ENCODE peak calls at places on chromosomes 7 and 10, in ten cellular contexts. Y is tibial artery, L is right atrium auricular region, M is esophagus squamous epithelium, H is Peyer's patch, X is transverse colon, V is body of pancreas, N is sigmoid colon, E is colonic mucosa, I is endothelial cell of umbilical vein. W is an unnamed sample.

GRCh38 chr10:13485623-13486022 is 43.2 kb downstream of the BEND7 start:
- DNase-seq in Y (no peak), L (no peak), M (no peak), H (no peak), X (no peak), V (no peak), N (no peak), E (no peak), I (peak; percentile 6), W (no peak)

GRCh38 chr10:28411648-28412047 is 108.8 kb upstream of the MPP7 start:
- DNase-seq in Y (no peak), L (no peak), M (no peak), H (no peak), X (no peak), V (no peak), N (no peak), E (no peak), I (no peak), W (no peak)

GRCh38 chr10:80155696-80156215 is 23.2 kb downstream of the PLAC9 start:
- DNase-seq in Y (no peak), L (no peak), M (no peak), H (no peak), X (no peak), V (no peak), N (no peak), E (no peak), I (no peak), W (no peak)

GRCh38 chr10:119371704-119372663 is 164.6 kb downstream of the GRK5 start:
- DNase-seq in Y (no peak), L (no peak), M (no peak), H (peak; percentile 14), X (no peak), V (no peak), N (no peak), E (no peak), I (peak; percentile 6), W (no peak)

GRCh38 chr10:11793762-11794479 is 29.2 kb upstream of the PROSER2 start:
- DNase-seq in Y (no peak), L (no peak), M (no peak), H (no peak), X (no peak), V (no peak), N (no peak), E (no peak), I (no peak), W (no peak)

GRCh38 chr7:150430465-150431085 is 19.9 kb upstream of the GIMAP8 start:
- DNase-seq in Y (peak; percentile 48), L (peak; percentile 36), M (no peak), H (no peak), X (no peak), V (no peak), N (no peak), E (no peak), I (no peak), W (no peak)

GRCh38 chr10:80137031-80137712 is 4.6 kb downstream of the PLAC9 start:
- DNase-seq in Y (no peak), L (peak; percentile 85), M (no peak), H (no peak), X (no peak), V (peak; percentile 37), N (peak; percentile 80), E (no peak), I (no peak), W (peak; percentile 68)

GRCh38 chr7:75798770-75799169 is 14.8 kb downstream of the CCL24 start:
- DNase-seq in Y (no peak), L (no peak), M (no peak), H (no peak), X (peak; percentile 32), V (peak; percentile 77), N (no peak), E (peak; percentile 48), I (no peak), W (no peak)

DNA sequence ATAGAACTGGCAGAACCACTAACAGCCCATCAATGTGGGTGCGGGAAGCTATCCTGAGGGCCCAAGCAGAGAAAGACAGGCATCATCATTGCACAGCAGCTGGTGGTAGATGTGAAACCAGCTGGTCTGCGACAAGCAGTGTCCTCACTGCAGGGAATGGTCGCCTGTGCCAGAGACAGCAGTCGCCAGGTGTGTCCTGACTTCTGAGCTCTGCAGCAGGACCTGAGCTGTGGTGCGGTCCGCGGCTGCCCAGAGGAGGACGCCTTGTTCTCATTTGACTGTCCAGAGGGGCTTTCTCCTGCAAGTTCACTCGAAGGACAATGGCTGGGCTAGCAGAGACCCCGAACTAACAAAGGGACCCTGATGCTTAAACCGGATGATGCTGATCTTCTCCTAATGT is 97.4 kb downstream of the LRRC18 start:
- DNase-seq in Y (no peak), L (no peak), M (no peak), H (no peak), X (no peak), V (no peak), N (no peak), E (no peak), I (no peak), W (no peak)
- TF ChIP-seq CTCF in Y (no peak), L (no peak), M (no peak), H (no peak), X (no peak), V (no peak), N (no peak), E (no peak), I (no peak), W (no peak)

GRCh38 chr7:157380416-157380815 is 43.6 kb downstream of the DNAJB6 start:
- DNase-seq in Y (no peak), L (no peak), M (no peak), H (no peak), X (no peak), V (no peak), N (no peak), E (no peak), I (no peak), W (no peak)

GRCh38 chr7:157379493-157379892 is 42.7 kb downstream of the DNAJB6 start:
- DNase-seq in Y (no peak), L (no peak), M (no peak), H (no peak), X (no peak), V (no peak), N (no peak), E (no peak), I (no peak), W (no peak)

GRCh38 chr7:157383868-157384267 is 47.1 kb downstream of the DNAJB6 start:
- DNase-seq in Y (no peak), L (no peak), M (no peak), H (no peak), X (no peak), V (no peak), N (no peak), E (no peak), I (no peak), W (no peak)

GRCh38 chr7:157386979-157387800 is 50.4 kb downstream of the DNAJB6 start:
- DNase-seq in Y (peak; percentile 87), L (peak; percentile 94), M (peak; percentile 36), H (peak; percentile 73), X (peak; percentile 82), V (peak; percentile 82), N (peak; percentile 91), E (peak; percentile 77), I (peak; percentile 84), W (peak; percentile 79)

GRCh38 chr7:157384301-157384700 is 47.5 kb downstream of the DNAJB6 start:
- DNase-seq in Y (no peak), L (no peak), M (no peak), H (no peak), X (no peak), V (no peak), N (no peak), E (no peak), I (no peak), W (no peak)
- H3K4me1 ChIP-seq in Y (peaks cover 7% of the 10 kb centered on the region), L (no peaks in the 10 kb centered on the region), M (peaks cover 12% of the 10 kb centered on the region), H (no peaks in the 10 kb centered on the region), X (no peaks in the 10 kb centered on the region), V (peaks cover 7% of the 10 kb centered on the region), N (peaks cover 10% of the 10 kb centered on the region), E (no peaks in the 10 kb centered on the region), I (peaks cover 4% of the 10 kb centered on the region), W (peaks cover 45% of the 10 kb centered on the region)

GRCh38 chr7:5526190-5527037 is 102.8 kb upstream of the TNRC18 start:
- DNase-seq in Y (no peak), L (no peak), M (no peak), H (peak; percentile 71), X (peak; percentile 70), V (no peak), N (peak; percentile 80), E (peak; percentile 57), I (peak; percentile 34), W (peak; percentile 34)

GRCh38 chr7:5528071-5528814 is 104.6 kb upstream of the TNRC18 start:
- DNase-seq in Y (peak; percentile 75), L (no peak), M (no peak), H (peak; percentile 63), X (peak; percentile 66), V (no peak), N (peak; percentile 81), E (peak; percentile 52), I (peak; percentile 30), W (peak; percentile 30)

GRCh38 chr7:5528815-5529442 is 105.3 kb upstream of the TNRC18 start:
- DNase-seq in Y (peak; percentile 73), L (no peak), M (no peak), H (no peak), X (no peak), V (no peak), N (peak; percentile 84), E (no peak), I (peak; percentile 22), W (no peak)

GRCh38 chr7:5523052-5523711 is 99.5 kb upstream of the TNRC18 start:
- DNase-seq in Y (no peak), L (no peak), M (no peak), H (no peak), X (peak; percentile 44), V (no peak), N (peak; percentile 86), E (no peak), I (no peak), W (no peak)

DNA sequence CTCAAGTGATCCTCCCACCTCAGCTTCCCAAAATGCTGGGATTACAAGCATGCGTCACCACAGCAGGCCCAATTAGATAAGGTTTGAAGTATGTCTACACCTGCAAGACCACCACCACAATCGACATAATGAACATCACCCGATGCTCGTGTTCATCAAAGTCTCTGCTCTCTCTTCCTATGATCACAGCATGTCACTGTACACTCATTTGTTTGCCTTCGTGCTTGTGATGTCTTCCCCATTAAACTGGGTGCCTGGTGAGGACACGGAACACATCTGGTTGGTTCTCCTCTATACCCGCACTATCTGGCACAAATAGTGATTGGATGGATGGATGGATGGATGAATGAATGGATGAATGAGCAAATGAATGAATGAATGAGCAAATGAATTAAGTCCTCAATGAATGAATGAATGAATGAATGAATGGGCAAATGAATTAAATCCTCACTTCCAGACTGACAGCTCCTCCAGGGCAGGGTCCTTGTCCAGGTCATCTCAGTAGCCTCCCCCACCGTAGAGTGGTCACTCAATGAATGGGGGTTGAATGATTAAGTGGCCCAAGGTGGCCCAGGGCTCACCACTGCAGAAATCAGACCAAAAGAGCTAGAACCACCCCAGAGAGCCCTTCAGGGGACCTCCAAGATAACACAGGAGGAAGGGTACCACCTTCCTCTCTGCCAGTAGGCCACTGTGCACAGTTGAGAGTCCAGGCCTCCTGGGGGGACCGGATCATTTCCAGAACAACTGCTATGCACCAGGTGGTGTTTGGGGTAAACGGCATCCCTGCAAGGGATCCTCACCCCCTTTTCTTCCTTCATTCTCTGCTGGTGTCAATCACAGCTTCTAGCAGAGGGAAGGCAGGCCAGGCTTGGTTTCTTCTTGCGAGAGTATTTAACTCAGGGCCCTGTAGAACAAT is 101.9 kb upstream of the TNRC18 start:
- DNase-seq in Y (no peak), L (no peak), M (no peak), H (no peak), X (peak; percentile 66), V (no peak), N (peak; percentile 82), E (peak; percentile 29), I (peak; percentile 29), W (no peak)
- H3K4me3 ChIP-seq in Y (peak overlapping the region; percentile 90), L (no peak overlapping the region), M (peak overlapping the region; percentile 5), H (no peak overlapping the region), X (no peak overlapping the region), V (no peak overlapping the region), N (no peak overlapping the region), E (no peak overlapping the region), I (no peak overlapping the region), W (no peak overlapping the region)

GRCh38 chr7:134694299-134694698 is 47.6 kb downstream of the BPGM start:
- DNase-seq in Y (no peak), L (no peak), M (no peak), H (no peak), X (no peak), V (no peak), N (no peak), E (no peak), I (no peak), W (no peak)
- TF ChIP-seq CTCF in Y (peak; percentile 29), L (no peak), M (no peak), H (no peak), X (no peak), V (no peak), N (no peak), E (no peak), I (peak; percentile 43), W (peak; percentile 20)

W was measured in heart right ventricle.